ENCODE peak calls at places on chromosomes 4 and X, in six cellular contexts. One of them, this sample, is unnamed.
A peak's percentile ranks its signal among the peaks of the same experiment; 100 is the strongest.

GRCh38 chr4:125789018-125789417 is 474.3 kb downstream of the FAT4 start:
- DNase-seq in left ventricle myocardium inferior: no peak
- DNase-seq in brain microvascular endothelial cell: no peak
- DNase-seq in pancreas: no peak
- DNase-seq in AG04449: no peak
- DNase-seq in skeletal muscle cell: peak; percentile 23
- DNase-seq in this sample: no peak

GRCh38 chrX:71178908-71179307 is 34.3 kb downstream of the NLGN3 start:
- DNase-seq in left ventricle myocardium inferior: no peak
- DNase-seq in skeletal muscle cell: no peak
- DNase-seq in pancreas: no peak
- DNase-seq in AG04449: no peak
- DNase-seq in brain microvascular endothelial cell: peak; percentile 58
- DNase-seq in this sample: no peak

GRCh38 chrX:99857455-99857854 is 552.6 kb downstream of the PCDH19 start:
- DNase-seq in skeletal muscle cell: no peak
- DNase-seq in pancreas: no peak
- DNase-seq in AG04449: no peak
- DNase-seq in left ventricle myocardium inferior: no peak
- DNase-seq in brain microvascular endothelial cell: no peak
- DNase-seq in this sample: no peak

GRCh38 chrX:8649969-8650368 is 82.0 kb downstream of the ANOS1 start:
- DNase-seq in brain microvascular endothelial cell: no peak
- DNase-seq in AG04449: no peak
- DNase-seq in left ventricle myocardium inferior: no peak
- DNase-seq in skeletal muscle cell: no peak
- DNase-seq in pancreas: no peak
- DNase-seq in this sample: no peak

GRCh38 chr4:77095101-77095826 is 19.5 kb upstream of the CCNI start:
- DNase-seq in pancreas: peak; percentile 78
- DNase-seq in brain microvascular endothelial cell: peak; percentile 72
- DNase-seq in left ventricle myocardium inferior: peak; percentile 78
- DNase-seq in AG04449: no peak
- DNase-seq in skeletal muscle cell: no peak
- DNase-seq in this sample: no peak

GRCh38 chrX:5617666-5618065 is 611.0 kb downstream of the NLGN4X start:
- DNase-seq in AG04449: no peak
- DNase-seq in left ventricle myocardium inferior: no peak
- DNase-seq in brain microvascular endothelial cell: no peak
- DNase-seq in pancreas: no peak
- DNase-seq in skeletal muscle cell: no peak
- DNase-seq in this sample: no peak

GRCh38 chr4:38415682-38416081 is 248.3 kb upstream of the KLF3 start:
- DNase-seq in AG04449: no peak
- DNase-seq in skeletal muscle cell: no peak
- DNase-seq in brain microvascular endothelial cell: no peak
- DNase-seq in left ventricle myocardium inferior: no peak
- DNase-seq in pancreas: no peak
- DNase-seq in this sample: no peak

GRCh38 chr4:110869862-110870577 is 247.1 kb upstream of the PITX2 start:
- DNase-seq in skeletal muscle cell: peak; percentile 41
- DNase-seq in brain microvascular endothelial cell: no peak
- DNase-seq in AG04449: no peak
- DNase-seq in pancreas: no peak
- DNase-seq in left ventricle myocardium inferior: no peak
- DNase-seq in this sample: no peak

GRCh38 chr4:166594326-166594946 is 639.9 kb downstream of the SPOCK3 start:
- DNase-seq in AG04449: no peak
- DNase-seq in skeletal muscle cell: peak; percentile 30
- DNase-seq in left ventricle myocardium inferior: no peak
- DNase-seq in pancreas: no peak
- DNase-seq in brain microvascular endothelial cell: peak; percentile 49
- DNase-seq in this sample: peak; percentile 29

GRCh38 chr4:76980280-76980679 is 30.7 kb downstream of the SEPTIN11 start:
- DNase-seq in AG04449: no peak
- DNase-seq in brain microvascular endothelial cell: no peak
- DNase-seq in skeletal muscle cell: no peak
- DNase-seq in pancreas: no peak
- DNase-seq in left ventricle myocardium inferior: no peak
- DNase-seq in this sample: no peak

GRCh38 chr4:2432004-2432403 is 13.2 kb downstream of the CFAP99 start:
- DNase-seq in brain microvascular endothelial cell: no peak
- DNase-seq in pancreas: no peak
- DNase-seq in skeletal muscle cell: no peak
- DNase-seq in left ventricle myocardium inferior: no peak
- DNase-seq in AG04449: no peak
- DNase-seq in this sample: no peak

GRCh38 chr4:104589264-104589868 is 94.7 kb upstream of the CXXC4 start:
- DNase-seq in left ventricle myocardium inferior: no peak
- DNase-seq in skeletal muscle cell: no peak
- DNase-seq in AG04449: no peak
- DNase-seq in brain microvascular endothelial cell: no peak
- DNase-seq in pancreas: no peak
- DNase-seq in this sample: no peak

GRCh38 chr4:47749858-47750257 is 88.0 kb downstream of the CORIN start:
- DNase-seq in AG04449: no peak
- DNase-seq in skeletal muscle cell: no peak
- DNase-seq in left ventricle myocardium inferior: no peak
- DNase-seq in pancreas: no peak
- DNase-seq in brain microvascular endothelial cell: no peak
- DNase-seq in this sample: no peak

GRCh38 chr4:11548529-11549176 is 120.0 kb upstream of the HS3ST1 start:
- DNase-seq in AG04449: no peak
- DNase-seq in pancreas: no peak
- DNase-seq in left ventricle myocardium inferior: no peak
- DNase-seq in brain microvascular endothelial cell: no peak
- DNase-seq in skeletal muscle cell: no peak
- DNase-seq in this sample: peak; percentile 28

GRCh38 chr4:89001647-89002518 is 55.1 kb downstream of the FAM13A start:
- DNase-seq in left ventricle myocardium inferior: no peak
- DNase-seq in AG04449: no peak
- DNase-seq in skeletal muscle cell: no peak
- DNase-seq in brain microvascular endothelial cell: no peak
- DNase-seq in pancreas: no peak
- DNase-seq in this sample: peak; percentile 44

GRCh38 chr4:123505077-123505456 is 108.5 kb downstream of the SPRY1 start:
- DNase-seq in left ventricle myocardium inferior: no peak
- DNase-seq in pancreas: no peak
- DNase-seq in brain microvascular endothelial cell: peak; percentile 16
- DNase-seq in AG04449: no peak
- DNase-seq in skeletal muscle cell: no peak
- DNase-seq in this sample: no peak
- H3K4me3 ChIP-seq in left ventricle myocardium inferior: peak overlapping the region; percentile 72
- H3K4me3 ChIP-seq in pancreas: peak overlapping the region; percentile 59
- H3K4me3 ChIP-seq in brain microvascular endothelial cell: peak overlapping the region; percentile 65
- H3K4me3 ChIP-seq in AG04449: peak overlapping the region; percentile 58
- H3K4me3 ChIP-seq in skeletal muscle cell: peak overlapping the region; percentile 57
- H3K4me3 ChIP-seq in this sample: peak overlapping the region; percentile 71

GRCh38 chr4:82785248-82786003 is 13.2 kb downstream of the SCD5 start:
- DNase-seq in skeletal muscle cell: peak; percentile 84
- DNase-seq in left ventricle myocardium inferior: no peak
- DNase-seq in pancreas: no peak
- DNase-seq in AG04449: no peak
- DNase-seq in brain microvascular endothelial cell: peak; percentile 94
- DNase-seq in this sample: no peak
- H3K4me3 ChIP-seq in skeletal muscle cell: peak overlapping the region; percentile 24
- H3K4me3 ChIP-seq in left ventricle myocardium inferior: no peak overlapping the region
- H3K4me3 ChIP-seq in pancreas: no peak overlapping the region
- H3K4me3 ChIP-seq in AG04449: peak overlapping the region; percentile 43
- H3K4me3 ChIP-seq in brain microvascular endothelial cell: peak overlapping the region; percentile 24
- H3K4me3 ChIP-seq in this sample: no peak overlapping the region

GRCh38 chr4:24799544-24800272 is 4.3 kb downstream of the SOD3 start:
- DNase-seq in skeletal muscle cell: no peak
- DNase-seq in brain microvascular endothelial cell: no peak
- DNase-seq in pancreas: peak; percentile 56
- DNase-seq in AG04449: no peak
- DNase-seq in left ventricle myocardium inferior: no peak
- DNase-seq in this sample: no peak
- H3K4me3 ChIP-seq in skeletal muscle cell: peak overlapping the region; percentile 20
- H3K4me3 ChIP-seq in brain microvascular endothelial cell: peak overlapping the region; percentile 37
- H3K4me3 ChIP-seq in pancreas: peak overlapping the region; percentile 10
- H3K4me3 ChIP-seq in AG04449: no peak overlapping the region
- H3K4me3 ChIP-seq in left ventricle myocardium inferior: peak overlapping the region; percentile 53
- H3K4me3 ChIP-seq in this sample: no peak overlapping the region

DNA sequence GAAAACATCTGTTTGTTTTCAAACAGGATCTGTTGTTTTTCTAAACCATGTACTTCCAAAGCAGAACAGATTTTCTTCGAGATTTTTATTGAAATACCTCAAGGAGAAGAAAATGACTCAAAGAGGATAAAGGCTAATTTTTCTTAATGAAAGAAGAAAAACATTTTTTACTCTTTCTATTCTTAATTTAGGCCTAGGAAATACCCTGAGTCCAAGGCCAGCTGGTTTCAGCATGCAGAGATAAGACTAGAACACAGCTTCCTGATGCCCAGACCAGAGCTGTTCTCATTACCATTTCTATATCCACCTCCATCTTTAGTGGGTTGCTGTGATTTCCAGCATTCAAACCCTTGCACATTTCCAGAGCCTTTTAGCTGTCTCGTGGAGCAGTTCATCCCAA is 18.3 kb downstream of the GAB1 start:
- DNase-seq in brain microvascular endothelial cell: no peak
- DNase-seq in skeletal muscle cell: no peak
- DNase-seq in left ventricle myocardium inferior: no peak
- DNase-seq in AG04449: no peak
- DNase-seq in pancreas: no peak
- DNase-seq in this sample: no peak
- H3K4me3 ChIP-seq in brain microvascular endothelial cell: no peak overlapping the region
- H3K4me3 ChIP-seq in skeletal muscle cell: no peak overlapping the region
- H3K4me3 ChIP-seq in left ventricle myocardium inferior: peak overlapping the region; percentile 34
- H3K4me3 ChIP-seq in AG04449: no peak overlapping the region
- H3K4me3 ChIP-seq in pancreas: no peak overlapping the region
- H3K4me3 ChIP-seq in this sample: no peak overlapping the region

DNA sequence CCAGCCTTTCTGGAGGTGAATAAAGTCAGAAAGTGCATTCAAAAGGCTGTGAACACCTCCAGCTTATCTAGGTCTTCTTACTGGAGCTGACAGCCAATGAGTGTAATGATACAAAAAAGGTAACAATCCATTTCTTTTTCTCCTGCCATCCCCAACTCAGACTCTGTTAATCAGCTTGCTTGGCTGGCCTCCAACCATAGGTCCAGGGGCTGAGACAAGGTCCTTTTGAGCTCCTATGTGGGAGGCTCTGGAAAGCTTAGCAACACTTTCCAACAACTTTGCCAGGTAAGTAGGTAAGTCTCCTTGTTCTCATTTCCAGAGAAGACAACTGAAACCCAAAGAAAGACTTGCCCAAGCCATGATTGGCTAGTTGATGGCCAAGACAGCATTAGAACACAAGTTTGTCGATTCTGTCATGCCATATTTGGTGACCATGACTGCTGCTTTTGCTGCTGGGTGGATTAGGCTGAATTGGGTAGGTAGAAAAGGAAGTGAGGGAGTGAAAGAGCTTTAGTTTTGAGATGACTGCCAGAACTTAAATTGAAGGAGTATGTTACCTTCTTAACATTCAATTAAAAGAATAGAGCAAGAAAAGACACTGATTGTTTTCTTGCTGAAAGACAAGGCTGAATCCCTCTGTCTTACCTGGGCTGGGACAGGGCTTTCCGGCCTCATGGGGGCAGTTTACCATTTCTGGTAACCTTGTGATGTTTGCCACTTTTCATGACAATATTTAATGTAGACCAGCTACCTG is 22.8 kb downstream of the VSIG4 start:
- DNase-seq in skeletal muscle cell: no peak
- DNase-seq in brain microvascular endothelial cell: no peak
- DNase-seq in pancreas: no peak
- DNase-seq in left ventricle myocardium inferior: no peak
- DNase-seq in AG04449: no peak
- DNase-seq in this sample: no peak
- H3K4me3 ChIP-seq in skeletal muscle cell: no peak overlapping the region
- H3K4me3 ChIP-seq in brain microvascular endothelial cell: no peak overlapping the region
- H3K4me3 ChIP-seq in pancreas: peak overlapping the region; percentile 12
- H3K4me3 ChIP-seq in left ventricle myocardium inferior: peak overlapping the region; percentile 30
- H3K4me3 ChIP-seq in AG04449: no peak overlapping the region
- H3K4me3 ChIP-seq in this sample: no peak overlapping the region

DNA sequence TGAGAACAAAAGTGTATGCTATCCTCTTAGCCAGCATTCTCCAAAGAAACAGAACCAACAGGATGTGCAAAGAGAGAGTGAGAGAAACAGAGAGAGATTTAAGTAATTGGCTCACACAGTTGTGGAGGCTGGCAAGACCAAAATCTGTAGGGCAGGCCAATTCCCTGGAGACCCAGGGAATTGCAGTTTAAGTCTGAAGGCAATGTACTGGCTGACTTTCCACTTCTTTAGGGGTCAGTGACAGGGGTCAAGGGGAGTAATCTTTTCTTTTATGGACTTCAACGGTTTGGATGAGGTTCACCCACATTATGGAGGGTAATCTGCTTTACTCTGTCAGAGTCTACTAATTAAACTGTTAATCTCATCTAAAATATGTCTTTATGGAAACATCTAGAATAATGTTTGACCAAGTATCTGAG is 59.3 kb upstream of the SLC39A8 start:
- DNase-seq in pancreas: no peak
- DNase-seq in AG04449: no peak
- DNase-seq in left ventricle myocardium inferior: no peak
- DNase-seq in skeletal muscle cell: peak; percentile 41
- DNase-seq in brain microvascular endothelial cell: no peak
- DNase-seq in this sample: no peak
- H3K4me3 ChIP-seq in pancreas: no peak overlapping the region
- H3K4me3 ChIP-seq in AG04449: no peak overlapping the region
- H3K4me3 ChIP-seq in left ventricle myocardium inferior: no peak overlapping the region
- H3K4me3 ChIP-seq in skeletal muscle cell: no peak overlapping the region
- H3K4me3 ChIP-seq in brain microvascular endothelial cell: no peak overlapping the region
- H3K4me3 ChIP-seq in this sample: no peak overlapping the region

DNA sequence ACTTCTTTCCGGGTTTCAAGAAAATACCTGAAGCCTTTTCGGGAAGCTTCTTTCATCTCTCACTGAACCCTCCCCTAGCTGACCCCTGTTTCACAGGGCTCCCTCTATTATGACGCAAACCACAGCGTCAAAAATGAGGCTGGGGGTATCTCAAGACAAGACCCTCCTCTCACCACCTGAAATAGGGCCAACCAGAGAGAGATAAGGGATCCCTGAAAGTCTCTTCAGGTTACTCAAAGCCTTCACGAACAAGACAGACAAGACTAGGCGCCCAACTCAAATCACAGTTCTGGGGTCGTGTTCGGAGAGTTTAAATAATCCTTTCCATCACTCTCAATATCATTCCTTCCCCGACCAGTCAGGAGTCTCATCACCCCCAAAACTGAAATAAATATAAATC is 1.2 kb downstream of the PHF8 start:
- DNase-seq in pancreas: no peak
- DNase-seq in AG04449: no peak
- DNase-seq in left ventricle myocardium inferior: no peak
- DNase-seq in skeletal muscle cell: no peak
- DNase-seq in brain microvascular endothelial cell: no peak
- DNase-seq in this sample: no peak
- H3K4me3 ChIP-seq in pancreas: peak overlapping the region; percentile 56
- H3K4me3 ChIP-seq in AG04449: peak overlapping the region; percentile 69
- H3K4me3 ChIP-seq in left ventricle myocardium inferior: peak overlapping the region; percentile 76
- H3K4me3 ChIP-seq in skeletal muscle cell: peak overlapping the region; percentile 60
- H3K4me3 ChIP-seq in brain microvascular endothelial cell: peak overlapping the region; percentile 71
- H3K4me3 ChIP-seq in this sample: peak overlapping the region; percentile 75

This sample was measured in retinal pigment epithelial cell.